ENCODE peak calls at places on chromosomes 13 and 19, in seven cellular contexts. One of them, this sample, is unnamed.

GRCh38 chr19:17486545-17486944 is 16.2 kb downstream of the SLC27A1 start:
- DNase-seq in stimulated activated CD4-positive, alpha-beta T cell treated with anti-CD3 and anti-CD28 coated beads, Interleukin-4, amount 100 ng/mL, for 24 hours: no peak
- DNase-seq in H7: peak
- DNase-seq in activated CD4-positive, alpha-beta T cell treated with anti-CD3 and anti-CD28 coated beads, Interleukin-2, amount 50 U/mL, for 1 hour: no peak
- DNase-seq in left kidney: no peak
- DNase-seq in ACHN: no peak
- DNase-seq in AML-193: no peak
- DNase-seq in this sample: no peak

GRCh38 chr19:55113570-55114039 is 3.8 kb downstream of the PPP1R12C start:
- DNase-seq in stimulated activated CD4-positive, alpha-beta T cell treated with anti-CD3 and anti-CD28 coated beads, Interleukin-4, amount 100 ng/mL, for 24 hours: no peak
- DNase-seq in H7: peak
- DNase-seq in activated CD4-positive, alpha-beta T cell treated with anti-CD3 and anti-CD28 coated beads, Interleukin-2, amount 50 U/mL, for 1 hour: no peak
- DNase-seq in left kidney: peak
- DNase-seq in ACHN: peak
- DNase-seq in AML-193: no peak
- DNase-seq in this sample: no peak

GRCh38 chr13:37495046-37495445 is 103.5 kb downstream of the POSTN start:
- DNase-seq in stimulated activated CD4-positive, alpha-beta T cell treated with anti-CD3 and anti-CD28 coated beads, Interleukin-4, amount 100 ng/mL, for 24 hours: no peak
- DNase-seq in H7: no peak
- DNase-seq in activated CD4-positive, alpha-beta T cell treated with anti-CD3 and anti-CD28 coated beads, Interleukin-2, amount 50 U/mL, for 1 hour: no peak
- DNase-seq in left kidney: no peak
- DNase-seq in ACHN: no peak
- DNase-seq in AML-193: no peak
- DNase-seq in this sample: no peak

GRCh38 chr13:30341815-30342570 is 34.6 kb upstream of the KATNAL1 start:
- DNase-seq in stimulated activated CD4-positive, alpha-beta T cell treated with anti-CD3 and anti-CD28 coated beads, Interleukin-4, amount 100 ng/mL, for 24 hours: no peak
- DNase-seq in H7: no peak
- DNase-seq in activated CD4-positive, alpha-beta T cell treated with anti-CD3 and anti-CD28 coated beads, Interleukin-2, amount 50 U/mL, for 1 hour: no peak
- DNase-seq in left kidney: no peak
- DNase-seq in ACHN: peak
- DNase-seq in AML-193: no peak
- DNase-seq in this sample: peak

GRCh38 chr13:81326913-81327312 is 986.0 kb upstream of the SPRY2 start:
- DNase-seq in stimulated activated CD4-positive, alpha-beta T cell treated with anti-CD3 and anti-CD28 coated beads, Interleukin-4, amount 100 ng/mL, for 24 hours: no peak
- DNase-seq in H7: no peak
- DNase-seq in activated CD4-positive, alpha-beta T cell treated with anti-CD3 and anti-CD28 coated beads, Interleukin-2, amount 50 U/mL, for 1 hour: no peak
- DNase-seq in left kidney: no peak
- DNase-seq in ACHN: no peak
- DNase-seq in AML-193: no peak
- DNase-seq in this sample: no peak

GRCh38 chr13:98842858-98843481 is 90.5 kb upstream of the SLC15A1 start:
- DNase-seq in stimulated activated CD4-positive, alpha-beta T cell treated with anti-CD3 and anti-CD28 coated beads, Interleukin-4, amount 100 ng/mL, for 24 hours: peak
- DNase-seq in H7: peak
- DNase-seq in activated CD4-positive, alpha-beta T cell treated with anti-CD3 and anti-CD28 coated beads, Interleukin-2, amount 50 U/mL, for 1 hour: peak
- DNase-seq in left kidney: peak
- DNase-seq in ACHN: peak
- DNase-seq in AML-193: peak
- DNase-seq in this sample: peak

GRCh38 chr13:113474179-113474578 is 16.3 kb downstream of the DCUN1D2 start:
- DNase-seq in stimulated activated CD4-positive, alpha-beta T cell treated with anti-CD3 and anti-CD28 coated beads, Interleukin-4, amount 100 ng/mL, for 24 hours: no peak
- DNase-seq in H7: no peak
- DNase-seq in activated CD4-positive, alpha-beta T cell treated with anti-CD3 and anti-CD28 coated beads, Interleukin-2, amount 50 U/mL, for 1 hour: no peak
- DNase-seq in left kidney: peak
- DNase-seq in ACHN: no peak
- DNase-seq in AML-193: peak
- DNase-seq in this sample: no peak

GRCh38 chr19:12703056-12703455 is 6.6 kb upstream of the FBXW9 start:
- DNase-seq in stimulated activated CD4-positive, alpha-beta T cell treated with anti-CD3 and anti-CD28 coated beads, Interleukin-4, amount 100 ng/mL, for 24 hours: peak
- DNase-seq in H7: peak
- DNase-seq in activated CD4-positive, alpha-beta T cell treated with anti-CD3 and anti-CD28 coated beads, Interleukin-2, amount 50 U/mL, for 1 hour: no peak
- DNase-seq in left kidney: peak
- DNase-seq in ACHN: peak
- DNase-seq in AML-193: no peak
- DNase-seq in this sample: no peak

GRCh38 chr13:94311893-94312292 is 167.6 kb downstream of the DCT start:
- DNase-seq in stimulated activated CD4-positive, alpha-beta T cell treated with anti-CD3 and anti-CD28 coated beads, Interleukin-4, amount 100 ng/mL, for 24 hours: no peak
- DNase-seq in H7: no peak
- DNase-seq in activated CD4-positive, alpha-beta T cell treated with anti-CD3 and anti-CD28 coated beads, Interleukin-2, amount 50 U/mL, for 1 hour: no peak
- DNase-seq in left kidney: no peak
- DNase-seq in ACHN: no peak
- DNase-seq in AML-193: no peak
- DNase-seq in this sample: no peak

GRCh38 chr19:38172001-38172400 is 52.0 kb downstream of the DPF1 start:
- DNase-seq in stimulated activated CD4-positive, alpha-beta T cell treated with anti-CD3 and anti-CD28 coated beads, Interleukin-4, amount 100 ng/mL, for 24 hours: no peak
- DNase-seq in H7: no peak
- DNase-seq in activated CD4-positive, alpha-beta T cell treated with anti-CD3 and anti-CD28 coated beads, Interleukin-2, amount 50 U/mL, for 1 hour: no peak
- DNase-seq in left kidney: no peak
- DNase-seq in ACHN: no peak
- DNase-seq in AML-193: no peak
- DNase-seq in this sample: no peak

GRCh38 chr19:13526552-13526951 is 20.3 kb upstream of the CACNA1A start:
- DNase-seq in stimulated activated CD4-positive, alpha-beta T cell treated with anti-CD3 and anti-CD28 coated beads, Interleukin-4, amount 100 ng/mL, for 24 hours: no peak
- DNase-seq in H7: peak
- DNase-seq in activated CD4-positive, alpha-beta T cell treated with anti-CD3 and anti-CD28 coated beads, Interleukin-2, amount 50 U/mL, for 1 hour: no peak
- DNase-seq in left kidney: no peak
- DNase-seq in ACHN: peak
- DNase-seq in AML-193: no peak
- DNase-seq in this sample: no peak

GRCh38 chr13:79973533-79973963 is 367.4 kb downstream of the SPRY2 start:
- DNase-seq in stimulated activated CD4-positive, alpha-beta T cell treated with anti-CD3 and anti-CD28 coated beads, Interleukin-4, amount 100 ng/mL, for 24 hours: no peak
- DNase-seq in H7: no peak
- DNase-seq in activated CD4-positive, alpha-beta T cell treated with anti-CD3 and anti-CD28 coated beads, Interleukin-2, amount 50 U/mL, for 1 hour: no peak
- DNase-seq in left kidney: peak
- DNase-seq in ACHN: peak
- DNase-seq in AML-193: no peak
- DNase-seq in this sample: no peak

GRCh38 chr19:2695288-2695866 is 7.1 kb downstream of the GNG7 start:
- DNase-seq in stimulated activated CD4-positive, alpha-beta T cell treated with anti-CD3 and anti-CD28 coated beads, Interleukin-4, amount 100 ng/mL, for 24 hours: no peak
- DNase-seq in H7: no peak
- DNase-seq in activated CD4-positive, alpha-beta T cell treated with anti-CD3 and anti-CD28 coated beads, Interleukin-2, amount 50 U/mL, for 1 hour: no peak
- DNase-seq in left kidney: no peak
- DNase-seq in ACHN: no peak
- DNase-seq in AML-193: peak
- DNase-seq in this sample: no peak

GRCh38 chr19:38319421-38320258 is at the start of gene KCNK6:
- DNase-seq in stimulated activated CD4-positive, alpha-beta T cell treated with anti-CD3 and anti-CD28 coated beads, Interleukin-4, amount 100 ng/mL, for 24 hours: peak
- DNase-seq in H7: peak
- DNase-seq in activated CD4-positive, alpha-beta T cell treated with anti-CD3 and anti-CD28 coated beads, Interleukin-2, amount 50 U/mL, for 1 hour: peak
- DNase-seq in left kidney: peak
- DNase-seq in ACHN: peak
- DNase-seq in AML-193: peak
- DNase-seq in this sample: peak

GRCh38 chr13:37942929-37943328 is 73.4 kb upstream of the TRPC4 start:
- DNase-seq in stimulated activated CD4-positive, alpha-beta T cell treated with anti-CD3 and anti-CD28 coated beads, Interleukin-4, amount 100 ng/mL, for 24 hours: no peak
- DNase-seq in H7: no peak
- DNase-seq in activated CD4-positive, alpha-beta T cell treated with anti-CD3 and anti-CD28 coated beads, Interleukin-2, amount 50 U/mL, for 1 hour: no peak
- DNase-seq in left kidney: no peak
- DNase-seq in ACHN: no peak
- DNase-seq in AML-193: no peak
- DNase-seq in this sample: no peak

GRCh38 chr13:98875146-98875729 is 102.6 kb downstream of the DOCK9 start:
- DNase-seq in stimulated activated CD4-positive, alpha-beta T cell treated with anti-CD3 and anti-CD28 coated beads, Interleukin-4, amount 100 ng/mL, for 24 hours: no peak
- DNase-seq in H7: peak
- DNase-seq in activated CD4-positive, alpha-beta T cell treated with anti-CD3 and anti-CD28 coated beads, Interleukin-2, amount 50 U/mL, for 1 hour: no peak
- DNase-seq in left kidney: peak
- DNase-seq in ACHN: no peak
- DNase-seq in AML-193: no peak
- DNase-seq in this sample: no peak

GRCh38 chr13:40401911-40402776 is 264.3 kb downstream of the FOXO1 start:
- DNase-seq in stimulated activated CD4-positive, alpha-beta T cell treated with anti-CD3 and anti-CD28 coated beads, Interleukin-4, amount 100 ng/mL, for 24 hours: peak
- DNase-seq in H7: no peak
- DNase-seq in activated CD4-positive, alpha-beta T cell treated with anti-CD3 and anti-CD28 coated beads, Interleukin-2, amount 50 U/mL, for 1 hour: no peak
- DNase-seq in left kidney: peak
- DNase-seq in ACHN: peak
- DNase-seq in AML-193: peak
- DNase-seq in this sample: peak